ENCODE peak calls at places on chromosomes 7 and 10, in nine cellular contexts. P is right atrium auricular region, D is stomach, Y is AG04450, O is AG09319, F is HFFc6, X is HCT116, T is GM12865, S is GM12864. W is an unnamed sample.

GRCh38 chr10:97425964-97426775 is at the start of gene PGAM1:
- DNase-seq in D (peak), F (peak), T (peak), X (peak), Y (peak), P (peak), S (peak), O (peak), W (peak)

GRCh38 chr10:112361951-112362770 is 11.8 kb upstream of the ACSL5 start:
- DNase-seq in O (peak), D (peak), X (no peak), S (no peak), Y (no peak), P (peak), F (peak), T (no peak), W (no peak)

GRCh38 chr7:80078159-80078731 is 56.4 kb upstream of the GNAI1 start:
- DNase-seq in Y (no peak), O (no peak), P (no peak), F (peak), D (no peak), T (no peak), S (no peak), X (no peak), W (no peak)

GRCh38 chr7:27169658-27170493 is 4.2 kb downstream of the HOXA10 start:
- DNase-seq in F (peak), P (no peak), S (no peak), D (no peak), Y (no peak), O (no peak), X (no peak), T (no peak), W (no peak)

GRCh38 chr7:95213809-95214492 is 110.4 kb downstream of the PON1 start:
- DNase-seq in O (no peak), D (no peak), S (no peak), P (peak), F (no peak), X (no peak), T (no peak), Y (no peak), W (no peak)

GRCh38 chr10:90417056-90417455 is 440.8 kb downstream of the HTR7 start:
- DNase-seq in F (peak), Y (peak), P (no peak), T (no peak), O (no peak), S (no peak), X (no peak), D (no peak), W (no peak)

GRCh38 chr7:64630496-64630895 is 35.4 kb upstream of the ZNF107 start:
- DNase-seq in Y (no peak), P (no peak), D (no peak), T (no peak), O (no peak), S (no peak), F (peak), X (peak), W (no peak)

GRCh38 chr10:73991846-73992245 is 6.1 kb upstream of the VCL start:
- DNase-seq in F (no peak), S (peak), X (no peak), D (peak), T (peak), P (no peak), Y (no peak), O (no peak), W (no peak)

GRCh38 chr10:21926358-21926890 is 77.1 kb downstream of the DNAJC1 start:
- DNase-seq in T (no peak), X (no peak), Y (no peak), O (no peak), F (peak), S (no peak), P (no peak), D (no peak), W (no peak)

GRCh38 chr10:38157270-38157685 is 63.1 kb downstream of the ZNF37A start:
- DNase-seq in F (no peak), P (no peak), X (no peak), O (no peak), T (no peak), Y (no peak), S (no peak), D (no peak), W (no peak)

GRCh38 chr10:13158401-13158800 is 3.0 kb upstream of the MCM10 start:
- DNase-seq in X (no peak), D (no peak), S (no peak), Y (no peak), T (no peak), O (no peak), F (no peak), P (no peak), W (no peak)

GRCh38 chr10:125159932-125160855 is at the start of gene CTBP2:
- DNase-seq in O (no peak), P (peak), F (no peak), S (no peak), T (no peak), X (peak), D (peak), Y (no peak), W (peak)

GRCh38 chr7:51456471-51457060 is 140.0 kb upstream of the COBL start:
- DNase-seq in S (no peak), P (no peak), F (no peak), T (no peak), X (no peak), D (no peak), Y (no peak), O (no peak), W (no peak)

GRCh38 chr10:46552526-46553237 is 3.8 kb downstream of the GPRIN2 start:
- DNase-seq in Y (no peak), X (no peak), T (no peak), P (peak), O (no peak), F (no peak), D (peak), S (no peak), W (peak)

GRCh38 chr7:87735360-87735759 is 107.2 kb downstream of the RUNDC3B start:
- DNase-seq in S (no peak), D (no peak), X (no peak), Y (no peak), F (no peak), T (no peak), P (no peak), O (no peak), W (no peak)

DNA sequence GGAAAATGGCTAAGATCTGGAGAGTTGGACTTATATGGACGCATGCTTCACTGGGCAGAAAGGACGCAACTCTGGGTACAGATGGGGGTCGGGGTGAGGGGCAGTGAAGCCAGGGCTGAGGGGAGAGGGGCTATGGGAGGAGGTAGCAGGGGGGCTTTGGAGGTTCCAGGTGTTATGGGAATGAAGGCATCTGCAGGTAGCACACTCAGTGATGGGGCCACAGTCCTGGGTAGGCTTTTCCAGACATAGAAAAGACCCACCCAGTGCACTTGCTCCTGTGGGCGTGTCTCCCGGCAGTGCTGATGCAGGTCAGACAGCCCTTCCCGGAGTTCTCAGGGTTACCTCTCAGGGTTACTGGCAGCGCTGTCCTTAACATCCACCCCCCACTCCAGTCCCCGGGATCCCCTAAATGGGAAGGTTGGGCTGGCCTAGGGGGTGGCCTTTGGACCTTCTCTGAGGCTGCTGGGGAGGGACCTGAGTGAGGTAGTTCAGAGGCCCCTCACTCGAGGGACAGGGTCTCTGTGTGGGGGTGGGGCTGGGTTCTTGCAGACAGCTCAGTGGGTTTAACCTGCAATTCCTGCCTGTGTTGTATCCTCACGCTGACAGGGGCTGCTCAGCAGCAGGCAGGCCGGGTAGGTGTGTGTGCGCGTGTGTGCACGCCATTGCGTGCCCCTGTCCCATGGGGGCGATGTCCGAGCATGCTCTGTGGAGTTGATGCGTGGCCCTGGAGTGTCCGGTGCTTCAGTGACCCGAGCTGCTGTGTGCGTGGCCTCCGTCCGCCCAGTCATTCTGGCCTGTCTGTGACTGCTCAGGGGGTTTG is 6.2 kb downstream of the ZYX start:
- DNase-seq in T (no peak), F (no peak), O (no peak), Y (no peak), P (no peak), S (no peak), D (no peak), X (no peak), W (no peak)
- TF ChIP-seq CTCF in T (no peak), F (peak), O (no peak), Y (peak), P (no peak), S (no peak), D (no peak), X (peak), W (no peak)

GRCh38 chr10:26626066-26626465 is 71.4 kb upstream of the PDSS1 start:
- DNase-seq in S (no peak), F (no peak), O (no peak), T (no peak), X (no peak), P (no peak), Y (no peak), D (no peak), W (no peak)
- TF ChIP-seq CTCF in S (no peak), F (no peak), O (no peak), T (no peak), X (no peak), P (no peak), Y (no peak), D (no peak), W (no peak)

DNA sequence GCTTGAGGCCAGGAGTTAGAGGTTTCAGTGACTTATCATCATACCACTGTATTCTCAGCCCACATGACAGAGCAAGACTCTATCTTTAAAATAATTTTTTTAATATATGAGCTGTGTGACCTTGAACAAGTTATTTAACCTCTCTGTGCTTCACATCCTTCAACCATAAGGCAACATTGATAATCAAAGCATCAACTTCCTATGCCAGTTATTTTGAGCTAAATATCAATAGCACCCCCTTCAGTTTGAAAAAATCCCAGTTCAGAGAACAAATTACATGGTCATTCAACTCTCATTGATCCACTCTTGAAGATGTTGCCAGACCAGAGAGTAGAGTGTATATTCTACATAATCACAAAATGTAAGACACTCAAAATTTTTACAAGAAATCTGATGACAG is 53.0 kb downstream of the ASNS start:
- DNase-seq in O (no peak), D (no peak), X (peak), Y (no peak), P (no peak), T (no peak), S (no peak), F (no peak), W (no peak)
- TF ChIP-seq CTCF in O (no peak), D (no peak), X (peak), Y (no peak), P (no peak), T (no peak), S (peak), F (no peak), W (peak)

GRCh38 chr10:42743697-42744096 is 38.9 kb upstream of the BMS1 start:
- DNase-seq in S (no peak), D (no peak), X (no peak), Y (no peak), T (no peak), F (no peak), O (no peak), P (no peak), W (no peak)

GRCh38 chr10:42738669-42739068 is 43.9 kb upstream of the BMS1 start:
- DNase-seq in T (no peak), X (no peak), D (no peak), P (no peak), Y (no peak), S (no peak), O (no peak), F (no peak), W (no peak)

GRCh38 chr10:42744134-42744701 is 38.4 kb upstream of the BMS1 start:
- DNase-seq in S (no peak), P (no peak), O (no peak), T (no peak), D (no peak), F (no peak), Y (no peak), X (no peak), W (no peak)
- TF ChIP-seq CTCF in S (no peak), P (no peak), O (no peak), T (peak), D (no peak), F (peak), Y (no peak), X (peak), W (peak)

DNA sequence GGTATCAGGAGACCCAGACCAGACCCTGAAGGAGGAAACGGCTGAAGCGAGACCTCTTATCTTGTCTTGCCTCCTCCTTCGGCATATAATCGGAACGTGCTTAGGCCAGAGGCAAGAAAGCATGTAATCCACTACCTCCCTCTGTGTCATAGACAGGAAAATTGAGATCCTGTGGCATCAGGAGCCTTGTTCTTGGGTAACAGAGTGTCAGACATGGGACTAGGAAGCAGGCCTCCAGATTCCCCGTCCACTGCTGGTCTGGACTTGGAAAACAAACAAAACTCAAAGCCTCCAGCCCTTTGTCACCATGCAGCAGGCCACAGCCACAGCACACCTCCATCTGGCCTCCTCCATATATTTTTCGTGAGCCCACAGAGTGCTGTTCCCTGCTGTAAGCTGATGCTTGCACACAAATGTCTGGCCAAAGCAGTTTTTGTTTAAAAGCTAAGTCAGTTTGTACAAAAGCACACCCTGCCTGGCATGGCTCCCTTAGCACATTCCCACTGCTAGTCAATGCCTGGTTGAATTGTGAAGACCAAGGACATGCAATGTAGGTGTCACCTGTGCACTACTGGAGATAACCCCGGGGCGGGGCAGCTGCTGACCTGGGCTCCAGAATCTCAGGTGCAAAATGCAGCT is 510.9 kb downstream of the RPS24 start:
- DNase-seq in D (no peak), P (no peak), Y (no peak), T (no peak), O (no peak), X (no peak), S (no peak), F (no peak), W (no peak)
- TF ChIP-seq CTCF in D (no peak), P (no peak), Y (no peak), T (no peak), O (no peak), X (no peak), S (no peak), F (no peak), W (no peak)

GRCh38 chr7:11473220-11473619 is 358.8 kb downstream of the THSD7A start:
- DNase-seq in P (no peak), O (no peak), T (no peak), Y (no peak), F (no peak), X (no peak), S (no peak), D (no peak), W (no peak)

GRCh38 chr7:11472646-11473045 is 359.4 kb downstream of the THSD7A start:
- DNase-seq in D (no peak), X (no peak), P (no peak), O (no peak), S (no peak), T (no peak), F (no peak), Y (no peak), W (no peak)

GRCh38 chr7:11471255-11471654 is 360.7 kb downstream of the THSD7A start:
- DNase-seq in X (no peak), S (no peak), P (no peak), Y (no peak), O (no peak), D (no peak), T (no peak), F (no peak), W (no peak)

GRCh38 chr7:11473807-11474424 is 358.1 kb downstream of the THSD7A start:
- DNase-seq in O (no peak), Y (no peak), S (no peak), P (no peak), X (no peak), T (no peak), F (no peak), D (no peak), W (no peak)

DNA sequence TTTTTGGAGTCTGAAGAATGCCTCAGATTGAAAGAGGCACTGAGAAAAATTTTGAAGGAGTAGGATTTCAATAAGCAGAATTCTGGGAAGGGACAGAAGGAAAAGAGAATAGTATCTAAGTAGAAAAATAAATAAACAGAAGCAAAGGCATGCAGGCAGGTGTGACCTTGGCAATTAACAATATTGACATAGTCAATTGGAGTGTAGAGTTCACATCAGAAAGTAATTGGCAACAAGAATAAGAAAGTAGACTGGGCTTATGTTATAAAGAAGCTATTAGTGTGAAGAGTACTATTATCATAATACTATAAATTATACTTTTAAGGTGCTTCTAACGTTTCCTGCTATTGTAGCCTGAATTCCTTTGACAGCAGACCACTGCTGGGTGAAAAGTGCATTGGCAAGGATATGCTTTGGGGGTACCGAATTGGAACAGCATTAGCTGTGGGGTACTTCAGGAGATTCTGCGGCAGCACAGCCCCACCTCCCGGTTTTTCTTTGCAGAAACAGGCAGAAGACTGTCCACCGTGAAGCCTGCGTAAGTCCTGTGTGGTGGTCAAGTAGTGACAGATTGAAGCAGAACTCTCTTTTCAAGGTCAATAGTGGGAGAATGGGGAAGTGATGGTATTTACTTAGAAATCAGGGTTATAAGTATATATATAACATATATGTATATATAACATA is 357.0 kb downstream of the THSD7A start:
- DNase-seq in F (no peak), Y (no peak), P (no peak), O (no peak), S (no peak), D (no peak), X (no peak), T (no peak), W (no peak)
- TF ChIP-seq CTCF in F (no peak), Y (no peak), P (no peak), O (no peak), S (no peak), D (no peak), X (no peak), T (no peak), W (no peak)

GRCh38 chr10:122669842-122670241 is 29.8 kb downstream of the C10orf120 start:
- DNase-seq in S (no peak), F (no peak), X (peak), D (no peak), P (no peak), Y (no peak), T (no peak), O (no peak), W (no peak)
- TF ChIP-seq CTCF in S (no peak), F (no peak), X (peak), D (no peak), P (no peak), Y (no peak), T (no peak), O (no peak), W (no peak)